ENCODE peak calls at places on chromosome 15, in seven cellular contexts. L, X, S, K, Z, P and B are unnamed samples.

GRCh38 chr15:61364871-61365270 is 135.8 kb upstream of the RORA start:
- DNase-seq in L (peak; percentile 34), X (no peak), S (no peak), K (peak; percentile 67), Z (no peak), P (no peak), B (no peak)

GRCh38 chr15:68085052-68085451 is 30.9 kb downstream of the PIAS1 start:
- DNase-seq in L (no peak), X (no peak), S (no peak), K (no peak), Z (no peak), P (no peak), B (no peak)

GRCh38 chr15:45795487-45796069 is 160.7 kb downstream of the SQOR start:
- DNase-seq in L (peak; percentile 18), X (peak; percentile 23), S (no peak), K (no peak), Z (no peak), P (peak; percentile 18), B (no peak)

GRCh38 chr15:91254766-91255165 is 154.7 kb downstream of the SV2B start:
- DNase-seq in L (no peak), X (no peak), S (no peak), K (no peak), Z (no peak), P (no peak), B (no peak)

GRCh38 chr15:51623386-51623938 is 891 bp upstream of the DMXL2 start:
- DNase-seq in L (no peak), X (peak; percentile 1), S (peak; percentile 46), K (no peak), Z (no peak), P (no peak), B (no peak)

GRCh38 chr15:62999923-63000484 is 42.5 kb upstream of the TPM1 start:
- DNase-seq in L (no peak), X (no peak), S (no peak), K (no peak), Z (no peak), P (no peak), B (no peak)

GRCh38 chr15:55289573-55290360 is at the start of gene RAB27A:
- DNase-seq in L (peak; percentile 61), X (peak; percentile 65), S (peak; percentile 31), K (peak; percentile 75), Z (peak; percentile 92), P (peak; percentile 91), B (peak; percentile 46)

GRCh38 chr15:77415450-77416448 is 4.2 kb downstream of the PEAK1 start:
- DNase-seq in L (no peak), X (peak; percentile 65), S (peak; percentile 76), K (no peak), Z (no peak), P (no peak), B (no peak)

GRCh38 chr15:58077427-58077826 is 11.9 kb upstream of the ALDH1A2 start:
- DNase-seq in L (no peak), X (no peak), S (no peak), K (no peak), Z (no peak), P (peak; percentile 12), B (no peak)

GRCh38 chr15:25250906-25251622 is 187.8 kb downstream of the UBE3A start:
- DNase-seq in L (no peak), X (no peak), S (no peak), K (no peak), Z (peak; percentile 49), P (peak; percentile 14), B (no peak)

GRCh38 chr15:98906712-98907083 is 100.9 kb downstream of the PGPEP1L start:
- DNase-seq in L (no peak), X (no peak), S (no peak), K (no peak), Z (peak; percentile 81), P (no peak), B (no peak)

GRCh38 chr15:58521293-58521991 is 89.7 kb downstream of the LIPC start:
- DNase-seq in L (no peak), X (peak; percentile 45), S (peak; percentile 24), K (no peak), Z (peak; percentile 78), P (peak; percentile 51), B (no peak)

GRCh38 chr15:60020736-60021135 is 16.6 kb downstream of the FOXB1 start:
- DNase-seq in L (no peak), X (no peak), S (no peak), K (no peak), Z (no peak), P (no peak), B (no peak)

GRCh38 chr15:82856397-82857170 is 47.2 kb downstream of the WHAMM start:
- DNase-seq in L (no peak), X (no peak), S (no peak), K (no peak), Z (no peak), P (no peak), B (no peak)

GRCh38 chr15:95988574-95988887 is 342.0 kb upstream of the NR2F2 start:
- DNase-seq in L (peak; percentile 28), X (peak; percentile 41), S (no peak), K (no peak), Z (no peak), P (no peak), B (no peak)

GRCh38 chr15:80850941-80851451 is 71.8 kb downstream of the CEMIP start:
- DNase-seq in L (no peak), X (no peak), S (no peak), K (no peak), Z (no peak), P (no peak), B (no peak)

GRCh38 chr15:78808550-78808949 is 2.7 kb downstream of the ADAMTS7 start:
- DNase-seq in L (no peak), X (peak; percentile 51), S (no peak), K (peak; percentile 42), Z (no peak), P (peak; percentile 68), B (no peak)
- TF ChIP-seq CTCF in L (peak; percentile 64), X (peak; percentile 28), S (no peak), K (peak; percentile 68), Z (peak; percentile 49), P (no peak), B (no peak)

GRCh38 chr15:72770673-72771328 is 12.8 kb downstream of the ADPGK start:
- DNase-seq in L (no peak), X (no peak), S (no peak), K (no peak), Z (no peak), P (no peak), B (no peak)
- TF ChIP-seq CTCF in L (peak; percentile 29), X (peak; percentile 6), S (no peak), K (no peak), Z (no peak), P (no peak), B (no peak)

GRCh38 chr15:66488525-66488924 is 9.0 kb downstream of the SNAPC5 start:
- DNase-seq in L (no peak), X (no peak), S (no peak), K (no peak), Z (no peak), P (no peak), B (no peak)
- TF ChIP-seq CTCF in L (no peak), X (no peak), S (no peak), K (no peak), Z (no peak), P (no peak), B (no peak)

DNA sequence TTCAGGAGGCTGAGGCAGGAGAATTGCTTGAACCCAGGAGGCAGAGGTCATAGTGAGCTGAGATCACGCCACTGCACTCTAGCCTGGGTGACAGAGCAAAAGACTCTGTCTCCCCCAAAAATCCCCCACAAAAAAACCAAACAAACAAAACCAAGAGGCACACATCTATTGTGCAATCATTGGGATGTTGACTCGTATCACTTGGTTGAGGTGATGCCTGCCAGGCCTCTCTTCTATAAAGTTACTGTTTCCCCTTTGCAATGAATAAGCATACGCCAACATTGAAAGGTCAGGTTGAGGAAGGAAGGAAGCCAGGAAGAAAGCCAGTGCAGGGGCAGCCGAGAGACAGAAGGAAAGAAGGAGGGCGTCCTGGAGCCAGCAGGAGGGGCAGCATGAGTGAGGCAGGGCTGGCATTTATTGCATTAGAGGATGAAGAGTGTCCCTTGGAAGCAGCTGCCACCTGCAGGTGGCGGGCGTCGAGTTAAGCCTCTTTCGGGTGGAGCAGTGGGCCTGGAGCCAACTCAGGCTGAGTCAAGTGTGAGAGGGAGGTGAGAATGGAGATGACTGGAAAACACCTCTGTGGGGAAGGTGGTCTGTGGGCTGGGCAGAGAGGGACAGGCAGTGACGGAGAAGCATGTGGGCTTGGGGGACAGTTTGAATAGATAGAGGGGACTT is 8.3 kb upstream of the CSPG4 start:
- DNase-seq in L (no peak), X (peak; percentile 20), S (no peak), K (peak; percentile 13), Z (peak; percentile 80), P (peak; percentile 66), B (peak; percentile 46)
- TF ChIP-seq CTCF in L (peak; percentile 41), X (peak; percentile 10), S (no peak), K (no peak), Z (peak; percentile 21), P (no peak), B (no peak)

GRCh38 chr15:64891546-64891945 is 20.2 kb upstream of the ANKDD1A start:
- DNase-seq in L (no peak), X (no peak), S (no peak), K (no peak), Z (no peak), P (no peak), B (no peak)
- TF ChIP-seq CTCF in L (no peak), X (no peak), S (no peak), K (no peak), Z (no peak), P (no peak), B (no peak)

GRCh38 chr15:39589193-39589814 is 8.4 kb downstream of the THBS1 start:
- DNase-seq in L (no peak), X (peak; percentile 12), S (no peak), K (no peak), Z (no peak), P (no peak), B (no peak)
- TF ChIP-seq CTCF in L (no peak), X (no peak), S (no peak), K (no peak), Z (no peak), P (no peak), B (no peak)

GRCh38 chr15:71804695-71805470 is 5.5 kb upstream of the NR2E3 start:
- DNase-seq in L (no peak), X (no peak), S (no peak), K (no peak), Z (no peak), P (peak; percentile 56), B (no peak)

GRCh38 chr15:71801935-71802655 is 8.3 kb upstream of the NR2E3 start:
- DNase-seq in L (no peak), X (no peak), S (no peak), K (no peak), Z (peak; percentile 1), P (no peak), B (no peak)

GRCh38 chr15:71804226-71804625 is 6.1 kb upstream of the NR2E3 start:
- DNase-seq in L (no peak), X (no peak), S (no peak), K (no peak), Z (no peak), P (peak; percentile 42), B (no peak)

GRCh38 chr15:71800835-71801745 is 9.3 kb upstream of the NR2E3 start:
- DNase-seq in L (peak; percentile 59), X (peak; percentile 87), S (peak; percentile 79), K (no peak), Z (no peak), P (peak; percentile 70), B (no peak)

DNA sequence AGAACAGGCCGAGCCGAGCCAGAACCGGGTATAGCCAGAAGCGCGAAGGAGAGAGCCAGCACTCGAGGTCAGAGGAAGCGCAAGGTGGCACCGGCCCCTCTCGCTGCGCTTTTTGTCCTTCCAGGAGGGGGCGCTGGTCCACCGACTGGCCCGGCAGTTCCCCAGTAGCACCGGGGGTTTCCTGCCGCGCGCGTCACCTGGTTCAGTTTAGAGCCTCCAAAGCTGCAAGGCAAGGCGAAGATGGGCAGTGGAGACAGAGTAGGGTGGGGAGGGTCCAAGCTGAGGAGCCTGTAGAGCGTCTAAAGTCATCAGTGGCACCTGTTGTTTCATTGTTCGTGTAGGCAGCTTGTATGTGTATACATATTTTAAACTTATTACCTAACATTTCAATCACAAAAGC is 7.6 kb upstream of the NR2E3 start:
- DNase-seq in L (no peak), X (no peak), S (no peak), K (no peak), Z (no peak), P (peak; percentile 75), B (no peak)
- TF ChIP-seq CTCF in L (peak; percentile 50), X (peak; percentile 31), S (peak; percentile 21), K (peak; percentile 54), Z (no peak), P (peak; percentile 53), B (no peak)